ENCODE peak calls at places on chromosomes 5 and 9, in eight cellular contexts. T is heart left ventricle, E is Peyer's patch, B is A549, A is lower leg skin, C is MM.1S, O is fibroblast of mammary gland, W is cardiac muscle cell. P is an unnamed sample.

GRCh38 chr5:180806351-180807011 is 3.9 kb upstream of the MGAT1 start:
- DNase-seq in T (no peak), O (no peak), B (no peak), C (peak), A (peak), W (no peak), E (no peak), P (no peak)

GRCh38 chr5:42005561-42006153 is 80.6 kb downstream of the FBXO4 start:
- DNase-seq in W (peak), C (peak), B (peak), A (no peak), O (peak), E (no peak), T (no peak), P (peak)

GRCh38 chr9:128920381-128921058 is at the start of gene PHYHD1:
- DNase-seq in E (no peak), C (no peak), A (no peak), B (no peak), T (peak), W (peak), O (peak), P (no peak)

GRCh38 chr5:135396459-135397055 is 2.5 kb downstream of the MACROH2A1 start:
- DNase-seq in A (peak), O (no peak), W (no peak), B (no peak), T (no peak), E (no peak), C (no peak), P (no peak)

GRCh38 chr9:83444110-83444509 is 94.1 kb downstream of the FRMD3 start:
- DNase-seq in O (peak), E (no peak), T (peak), C (no peak), A (no peak), W (peak), B (no peak), P (no peak)

GRCh38 chr5:64836786-64837185 is 68.1 kb downstream of the CWC27 start:
- DNase-seq in O (no peak), A (no peak), C (no peak), B (no peak), E (no peak), T (no peak), W (no peak), P (no peak)

GRCh38 chr9:26308328-26308727 is 584.3 kb downstream of the CAAP1 start:
- DNase-seq in O (peak), W (peak), C (no peak), E (no peak), A (no peak), T (no peak), B (no peak), P (no peak)

GRCh38 chr5:135842737-135843136 is 8.3 kb downstream of the SLC25A48 start:
- DNase-seq in B (no peak), E (no peak), A (peak), C (no peak), W (no peak), T (no peak), O (no peak), P (no peak)

GRCh38 chr5:96901841-96902240 is 25.5 kb downstream of the ERAP2 start:
- DNase-seq in E (no peak), C (no peak), B (no peak), O (no peak), A (no peak), W (no peak), T (no peak), P (no peak)

GRCh38 chr5:134247825-134248224 is 22.0 kb upstream of the PPP2CA start:
- DNase-seq in A (no peak), E (no peak), W (no peak), C (no peak), B (no peak), T (no peak), O (no peak), P (no peak)

GRCh38 chr5:134250949-134251348 is 25.1 kb upstream of the PPP2CA start:
- DNase-seq in T (no peak), C (no peak), B (no peak), E (no peak), O (no peak), W (no peak), A (no peak), P (no peak)

GRCh38 chr5:134248271-134248670 is 22.4 kb upstream of the PPP2CA start:
- DNase-seq in A (no peak), T (no peak), W (no peak), E (no peak), O (no peak), C (no peak), B (no peak), P (no peak)

GRCh38 chr5:134247411-134247810 is 21.5 kb upstream of the PPP2CA start:
- DNase-seq in C (no peak), B (no peak), W (peak), A (no peak), T (no peak), O (peak), E (no peak), P (no peak)

DNA sequence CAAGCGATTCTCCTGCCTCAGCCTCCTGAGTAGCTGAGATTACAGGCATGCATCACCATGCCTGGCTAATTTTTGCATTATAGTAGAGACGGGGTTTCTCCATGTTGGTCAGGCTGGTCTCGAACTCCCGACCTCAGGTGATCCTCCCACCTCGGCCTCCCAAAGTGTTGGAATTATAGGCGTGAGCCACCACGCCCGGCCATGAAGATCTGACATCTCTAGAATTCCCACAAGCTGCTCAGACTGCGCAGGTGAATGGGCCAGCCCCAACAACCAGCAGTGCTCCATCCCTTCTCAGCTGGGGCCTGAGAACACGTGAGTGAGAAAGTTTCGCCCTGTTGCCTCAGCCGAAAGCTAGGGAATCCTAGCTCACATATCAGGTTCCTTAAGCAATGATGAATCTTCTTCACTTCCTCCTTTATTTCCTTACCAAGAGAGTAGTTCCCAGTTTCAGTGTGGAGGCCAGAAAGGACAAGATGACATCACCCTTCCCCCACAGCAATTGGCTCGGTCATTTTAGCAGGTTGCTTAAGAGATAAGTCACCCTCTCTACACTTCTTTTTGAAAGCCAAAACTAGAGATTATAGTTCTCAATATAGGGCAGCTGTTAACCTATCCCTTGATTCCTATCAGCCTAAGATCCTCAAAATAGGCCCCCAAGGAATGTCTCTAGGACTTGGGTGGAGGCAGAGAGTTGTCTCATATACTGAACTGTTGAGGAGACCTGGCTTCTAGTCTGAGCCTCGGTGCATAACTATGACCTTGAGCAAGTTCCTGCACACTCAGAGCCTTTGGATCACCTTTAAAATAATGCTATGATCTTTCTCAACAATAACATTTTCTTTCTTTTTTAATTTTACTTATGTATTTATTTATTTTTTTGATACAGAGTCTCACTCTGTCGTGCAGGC is 23.9 kb upstream of the PPP2CA start:
- DNase-seq in O (peak), A (no peak), E (no peak), T (peak), W (peak), C (no peak), B (no peak), P (no peak)
- TF ChIP-seq CTCF in O (no peak), A (no peak), E (no peak), T (no peak), W (no peak), C (no peak), B (no peak), P (no peak)

DNA sequence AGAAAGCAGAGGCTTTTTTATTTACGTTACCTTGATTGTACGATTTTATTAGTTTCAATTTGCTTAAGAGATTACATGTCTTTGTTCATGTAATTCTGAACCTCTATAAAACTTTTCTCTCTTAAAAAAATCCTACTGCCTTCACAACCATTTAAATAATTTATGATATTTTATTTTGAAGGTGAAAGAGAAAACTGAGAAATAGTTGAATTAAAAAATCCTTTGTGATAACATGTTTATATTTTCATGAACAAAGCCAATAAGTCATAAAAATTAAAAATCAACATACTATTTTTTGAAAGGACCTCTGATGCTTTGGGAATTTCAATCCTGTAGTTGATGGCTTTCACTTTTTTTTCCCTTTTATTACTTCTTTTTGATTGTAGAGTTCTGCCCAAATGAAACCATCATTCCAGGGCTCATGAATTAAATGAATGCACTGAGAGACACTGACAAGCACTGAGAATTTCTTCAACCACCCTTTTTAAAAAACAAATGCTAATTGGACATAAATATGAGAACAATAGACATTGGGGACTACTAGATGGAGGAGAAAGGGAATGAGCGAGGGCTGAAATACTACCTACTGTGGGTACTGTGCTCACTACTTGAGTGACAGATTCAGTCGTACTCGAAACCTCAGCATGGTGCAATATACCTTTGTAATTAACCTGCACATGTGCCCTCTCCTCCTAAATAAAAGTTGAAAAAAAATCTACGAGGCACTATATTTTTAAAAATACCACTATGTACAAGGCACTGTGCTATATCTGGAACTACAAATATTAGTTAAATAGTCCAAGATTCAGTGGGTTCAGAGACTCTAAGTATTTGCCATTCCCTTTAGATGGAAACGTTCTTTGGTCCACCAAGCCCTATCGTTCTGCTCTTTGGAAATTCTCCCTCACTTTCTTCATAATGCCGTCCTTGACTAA is 5.9 kb downstream of the CDKN2A start:
- DNase-seq in T (no peak), A (no peak), E (no peak), B (no peak), W (no peak), C (no peak), O (no peak), P (no peak)
- H3K4me3 ChIP-seq in T (no peak), A (no peak), E (no peak), B (no peak), W (no peak), C (no peak), O (no peak), P (no peak)

GRCh38 chr5:136999787-137000186 is 499.3 kb downstream of the SPOCK1 start:
- DNase-seq in A (no peak), E (no peak), B (no peak), W (no peak), T (no peak), O (no peak), C (no peak), P (no peak)

GRCh38 chr5:136998864-136999263 is 500.3 kb downstream of the SPOCK1 start:
- DNase-seq in A (no peak), C (no peak), T (no peak), O (no peak), B (no peak), E (no peak), W (no peak), P (no peak)

GRCh38 chr5:137001026-137001569 is 498.0 kb downstream of the SPOCK1 start:
- DNase-seq in A (no peak), C (no peak), W (no peak), T (no peak), B (no peak), O (no peak), E (no peak), P (no peak)

GRCh38 chr5:137004279-137004678 is 494.8 kb downstream of the SPOCK1 start:
- DNase-seq in B (no peak), C (no peak), T (no peak), O (no peak), W (no peak), A (no peak), E (no peak), P (no peak)
- TF ChIP-seq CTCF in B (no peak), C (no peak), T (no peak), O (no peak), W (no peak), A (no peak), E (no peak), P (no peak)

GRCh38 chr5:88877826-88878225 is 5.2 kb downstream of the MEF2C start:
- DNase-seq in E (no peak), A (no peak), O (peak), T (no peak), W (peak), B (no peak), C (no peak), P (no peak)

GRCh38 chr5:88878976-88879375 is 4.0 kb downstream of the MEF2C start:
- DNase-seq in E (no peak), A (no peak), B (no peak), C (peak), T (no peak), W (no peak), O (peak), P (no peak)

GRCh38 chr5:88880196-88880595 is 2.8 kb downstream of the MEF2C start:
- DNase-seq in A (no peak), O (no peak), B (no peak), E (no peak), W (no peak), C (peak), T (no peak), P (no peak)

GRCh38 chr5:88881566-88881965 is 1.4 kb downstream of the MEF2C start:
- DNase-seq in W (peak), A (no peak), C (peak), B (no peak), E (no peak), O (peak), T (no peak), P (peak)

GRCh38 chr5:88879724-88880123 is 3.3 kb downstream of the MEF2C start:
- DNase-seq in O (no peak), C (peak), W (no peak), E (no peak), B (no peak), T (no peak), A (no peak), P (peak)
- H3K4me3 ChIP-seq in O (no peak), C (peak), W (peak), E (peak), B (no peak), T (peak), A (no peak), P (peak)